ENCODE peak calls at places on chromosomes 6 and 20, in four cellular contexts. One of them, this sample, is unnamed.

GRCh38 chr20:19564261-19564660 is 193.8 kb upstream of the RIN2 start:
- DNase-seq in H9: no peak
- DNase-seq in mesenchymal stem cell: no peak
- DNase-seq in neuronal stem cell: no peak
- DNase-seq in this sample: no peak

GRCh38 chr6:18053071-18053475 is 65.6 kb upstream of the KIF13A start:
- DNase-seq in neuronal stem cell: no peak
- DNase-seq in H9: no peak
- DNase-seq in mesenchymal stem cell: peak
- DNase-seq in this sample: peak

GRCh38 chr6:130697661-130698535 is 129.3 kb upstream of the SMLR1 start:
- DNase-seq in neuronal stem cell: peak
- DNase-seq in mesenchymal stem cell: peak
- DNase-seq in H9: peak
- DNase-seq in this sample: peak

GRCh38 chr6:6057442-6058053 is 50.8 kb upstream of the NRN1 start:
- DNase-seq in neuronal stem cell: peak
- DNase-seq in mesenchymal stem cell: peak
- DNase-seq in H9: no peak
- DNase-seq in this sample: no peak

GRCh38 chr20:17875106-17875980 is 93.3 kb downstream of the SNX5 start:
- DNase-seq in mesenchymal stem cell: no peak
- DNase-seq in neuronal stem cell: no peak
- DNase-seq in H9: no peak
- DNase-seq in this sample: peak

GRCh38 chr6:101393291-101394251 is at the start of gene GRIK2:
- DNase-seq in neuronal stem cell: peak
- DNase-seq in H9: peak
- DNase-seq in mesenchymal stem cell: peak
- DNase-seq in this sample: peak

GRCh38 chr20:36149469-36149868 is 5.1 kb upstream of the EPB41L1 start:
- DNase-seq in mesenchymal stem cell: no peak
- DNase-seq in H9: no peak
- DNase-seq in neuronal stem cell: no peak
- DNase-seq in this sample: no peak

GRCh38 chr6:165900970-165901369 is 237.9 kb upstream of the PDE10A start:
- DNase-seq in neuronal stem cell: no peak
- DNase-seq in mesenchymal stem cell: no peak
- DNase-seq in H9: no peak
- DNase-seq in this sample: no peak

GRCh38 chr6:82875573-82876185 is 190.0 kb downstream of the UBE3D start:
- DNase-seq in H9: no peak
- DNase-seq in neuronal stem cell: no peak
- DNase-seq in mesenchymal stem cell: peak
- DNase-seq in this sample: peak

GRCh38 chr20:63540417-63541186 is 3.4 kb upstream of the PTK6 start:
- DNase-seq in mesenchymal stem cell: peak
- DNase-seq in H9: no peak
- DNase-seq in neuronal stem cell: no peak
- DNase-seq in this sample: peak

GRCh38 chr6:73461537-73462350 is at the start of gene MTO1:
- DNase-seq in H9: peak
- DNase-seq in mesenchymal stem cell: peak
- DNase-seq in neuronal stem cell: peak
- DNase-seq in this sample: peak
- H3K14ac ChIP-seq in H9: peak
- H3K14ac ChIP-seq in mesenchymal stem cell: no peak
- H3K14ac ChIP-seq in neuronal stem cell: peak
- H3K14ac ChIP-seq in this sample: peak

GRCh38 chr6:44126320-44127149 is 717 bp downstream of the MRPL14 start:
- DNase-seq in neuronal stem cell: peak
- DNase-seq in mesenchymal stem cell: peak
- DNase-seq in H9: peak
- DNase-seq in this sample: peak
- H3K14ac ChIP-seq in neuronal stem cell: no peak
- H3K14ac ChIP-seq in mesenchymal stem cell: no peak
- H3K14ac ChIP-seq in H9: peak
- H3K14ac ChIP-seq in this sample: peak

GRCh38 chr20:47396762-47397476 is 40.4 kb upstream of the ZMYND8 start:
- DNase-seq in mesenchymal stem cell: peak
- DNase-seq in neuronal stem cell: no peak
- DNase-seq in H9: no peak
- DNase-seq in this sample: no peak

GRCh38 chr20:47389867-47390347 is 33.4 kb upstream of the ZMYND8 start:
- DNase-seq in H9: no peak
- DNase-seq in neuronal stem cell: no peak
- DNase-seq in mesenchymal stem cell: peak
- DNase-seq in this sample: peak

GRCh38 chr20:47392721-47393073 is 36.2 kb upstream of the ZMYND8 start:
- DNase-seq in neuronal stem cell: no peak
- DNase-seq in mesenchymal stem cell: peak
- DNase-seq in H9: no peak
- DNase-seq in this sample: peak

GRCh38 chr20:47392015-47392720 is 35.7 kb upstream of the ZMYND8 start:
- DNase-seq in neuronal stem cell: no peak
- DNase-seq in H9: no peak
- DNase-seq in mesenchymal stem cell: peak
- DNase-seq in this sample: peak

GRCh38 chr20:47391276-47392010 is 34.9 kb upstream of the ZMYND8 start:
- DNase-seq in mesenchymal stem cell: no peak
- DNase-seq in neuronal stem cell: no peak
- DNase-seq in H9: no peak
- DNase-seq in this sample: no peak
- H3K14ac ChIP-seq in mesenchymal stem cell: no peak
- H3K14ac ChIP-seq in neuronal stem cell: no peak
- H3K14ac ChIP-seq in H9: no peak
- H3K14ac ChIP-seq in this sample: peak

GRCh38 chr6:157307661-157308060 is 15.7 kb downstream of the TMEM242 start:
- DNase-seq in neuronal stem cell: no peak
- DNase-seq in H9: no peak
- DNase-seq in mesenchymal stem cell: no peak
- DNase-seq in this sample: no peak

GRCh38 chr6:157300436-157300835 is 22.9 kb downstream of the TMEM242 start:
- DNase-seq in H9: no peak
- DNase-seq in neuronal stem cell: no peak
- DNase-seq in mesenchymal stem cell: no peak
- DNase-seq in this sample: no peak

GRCh38 chr6:157305676-157306653 is 17.4 kb downstream of the TMEM242 start:
- DNase-seq in H9: no peak
- DNase-seq in mesenchymal stem cell: no peak
- DNase-seq in neuronal stem cell: no peak
- DNase-seq in this sample: no peak

GRCh38 chr6:157302761-157303160 is 20.6 kb downstream of the TMEM242 start:
- DNase-seq in mesenchymal stem cell: no peak
- DNase-seq in H9: no peak
- DNase-seq in neuronal stem cell: no peak
- DNase-seq in this sample: no peak

DNA sequence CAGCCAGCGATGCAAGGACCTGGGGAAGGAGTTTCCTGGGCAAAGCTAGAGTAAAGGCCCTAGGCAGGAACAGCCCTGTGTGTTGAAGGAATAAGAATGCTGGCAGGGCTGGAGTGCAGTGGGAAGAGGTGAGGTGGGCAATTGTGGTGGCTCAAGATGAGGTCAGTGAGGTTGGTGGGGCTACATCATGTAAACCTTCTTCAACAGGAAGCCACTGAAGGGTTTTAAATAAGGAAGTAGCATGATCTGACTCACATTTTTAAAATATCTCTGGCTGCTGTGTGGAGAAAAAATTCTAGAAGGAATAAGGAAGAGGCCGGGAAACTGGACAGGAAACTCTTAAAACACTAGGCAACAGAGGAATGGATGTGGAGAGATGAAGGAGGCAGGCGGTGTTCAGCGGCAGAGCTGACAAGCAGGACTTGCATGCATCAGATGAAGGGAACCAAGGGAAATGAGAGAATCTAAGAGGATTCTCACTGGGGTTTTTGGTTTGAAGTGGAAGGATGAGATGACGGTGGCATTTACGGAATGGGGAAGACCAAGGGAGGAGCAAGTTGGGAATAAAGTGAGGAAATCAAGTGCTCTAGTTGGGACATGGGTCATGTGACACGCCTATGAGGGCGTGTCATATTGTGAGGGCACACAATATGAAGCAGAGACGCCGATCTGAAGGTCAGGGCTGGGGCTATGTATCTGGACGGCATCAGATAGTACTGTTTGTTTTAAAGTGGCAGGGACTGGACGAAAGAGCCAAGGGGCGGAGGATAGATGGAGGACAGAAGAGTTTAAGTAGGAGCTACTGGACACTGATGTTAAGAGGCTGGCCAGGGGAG is 18.3 kb downstream of the TMEM242 start:
- DNase-seq in H9: no peak
- DNase-seq in mesenchymal stem cell: peak
- DNase-seq in neuronal stem cell: no peak
- DNase-seq in this sample: peak
- H3K14ac ChIP-seq in H9: no peak
- H3K14ac ChIP-seq in mesenchymal stem cell: no peak
- H3K14ac ChIP-seq in neuronal stem cell: no peak
- H3K14ac ChIP-seq in this sample: peak

GRCh38 chr20:41316009-41316408 is 1.5 kb downstream of the ZHX3 start:
- DNase-seq in H9: no peak
- DNase-seq in mesenchymal stem cell: peak
- DNase-seq in neuronal stem cell: no peak
- DNase-seq in this sample: no peak

GRCh38 chr20:41318271-41318649 is 729 bp upstream of the ZHX3 start:
- DNase-seq in mesenchymal stem cell: no peak
- DNase-seq in neuronal stem cell: no peak
- DNase-seq in H9: no peak
- DNase-seq in this sample: no peak

GRCh38 chr20:41317536-41318270 is at the start of gene ZHX3:
- DNase-seq in neuronal stem cell: peak
- DNase-seq in H9: peak
- DNase-seq in mesenchymal stem cell: peak
- DNase-seq in this sample: peak

GRCh38 chr20:41314386-41314785 is 3.1 kb downstream of the ZHX3 start:
- DNase-seq in neuronal stem cell: no peak
- DNase-seq in H9: no peak
- DNase-seq in mesenchymal stem cell: no peak
- DNase-seq in this sample: no peak

DNA sequence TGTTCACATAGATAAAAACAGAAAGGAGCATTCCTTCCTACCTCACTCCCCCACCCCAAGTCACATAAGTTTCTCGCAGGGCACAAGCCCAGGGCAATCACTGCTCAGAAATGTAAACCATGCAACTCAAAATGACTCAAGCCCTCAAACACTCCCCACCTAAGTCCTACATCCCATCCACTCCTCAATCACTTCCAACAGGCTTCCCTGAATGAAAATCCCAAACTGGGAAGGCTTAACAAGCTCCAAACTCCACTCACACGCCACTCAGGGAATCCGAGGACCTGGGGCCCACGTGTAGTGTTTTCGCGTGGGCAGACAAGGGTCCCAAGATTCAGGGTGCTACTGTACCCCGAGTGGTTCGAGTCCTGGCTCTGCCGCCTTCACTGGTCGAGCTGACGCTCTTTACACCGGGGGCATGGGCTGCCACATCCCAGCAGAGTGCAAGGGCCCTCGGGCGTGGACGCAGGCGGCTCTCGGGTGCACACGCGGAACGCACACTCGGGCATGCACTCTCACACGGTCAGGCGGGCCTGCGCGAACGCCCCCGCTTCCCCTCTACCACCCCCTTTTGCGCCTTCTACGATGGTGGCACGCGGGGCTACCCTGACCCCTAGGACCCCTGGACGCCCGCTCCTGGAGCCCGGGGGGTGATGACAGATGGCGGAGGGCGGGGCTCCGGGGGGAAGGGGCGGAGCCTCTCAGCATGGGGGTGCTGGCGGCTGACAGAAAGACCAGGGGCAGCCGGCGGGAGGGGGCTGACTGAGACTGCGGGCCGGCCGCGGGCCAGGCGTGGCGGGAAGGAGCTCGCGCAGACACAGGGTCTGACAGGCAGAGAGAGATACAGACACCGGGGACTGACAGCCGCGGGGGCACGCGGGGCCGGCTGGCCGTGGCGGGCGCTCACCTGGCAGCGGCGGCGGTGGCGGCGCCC is 662 bp downstream of the ZHX3 start:
- DNase-seq in mesenchymal stem cell: peak
- DNase-seq in H9: peak
- DNase-seq in neuronal stem cell: peak
- DNase-seq in this sample: peak
- H3K14ac ChIP-seq in mesenchymal stem cell: no peak
- H3K14ac ChIP-seq in H9: no peak
- H3K14ac ChIP-seq in neuronal stem cell: no peak
- H3K14ac ChIP-seq in this sample: peak

GRCh38 chr6:21707527-21707926 is 114.0 kb downstream of the SOX4 start:
- DNase-seq in neuronal stem cell: no peak
- DNase-seq in mesenchymal stem cell: no peak
- DNase-seq in H9: no peak
- DNase-seq in this sample: no peak

GRCh38 chr6:21710908-21711627 is 117.5 kb downstream of the SOX4 start:
- DNase-seq in neuronal stem cell: peak
- DNase-seq in mesenchymal stem cell: no peak
- DNase-seq in H9: no peak
- DNase-seq in this sample: no peak

GRCh38 chr6:21708181-21708580 is 114.6 kb downstream of the SOX4 start:
- DNase-seq in H9: no peak
- DNase-seq in neuronal stem cell: no peak
- DNase-seq in mesenchymal stem cell: no peak
- DNase-seq in this sample: no peak

DNA sequence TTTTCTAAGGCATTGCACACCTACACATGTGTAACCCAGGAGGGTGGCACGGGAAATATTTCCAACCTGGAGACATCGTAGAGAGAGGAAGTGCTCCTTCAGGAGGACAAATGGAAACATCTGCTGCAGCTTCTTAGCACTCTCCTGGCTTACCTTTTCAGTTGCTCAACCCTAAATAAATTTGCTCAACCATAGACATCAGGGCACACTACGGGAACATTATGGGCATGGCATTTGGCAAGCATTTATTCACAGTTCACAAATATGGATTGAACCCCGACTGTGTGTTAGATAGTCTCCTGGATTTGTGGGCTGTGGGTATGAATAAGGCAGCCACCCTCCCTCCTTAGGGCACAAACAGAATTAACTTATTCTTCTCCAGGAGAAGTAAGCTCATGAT is 118.7 kb downstream of the SOX4 start:
- DNase-seq in neuronal stem cell: no peak
- DNase-seq in mesenchymal stem cell: no peak
- DNase-seq in H9: no peak
- DNase-seq in this sample: no peak
- H3K14ac ChIP-seq in neuronal stem cell: no peak
- H3K14ac ChIP-seq in mesenchymal stem cell: no peak
- H3K14ac ChIP-seq in H9: no peak
- H3K14ac ChIP-seq in this sample: no peak

DNA sequence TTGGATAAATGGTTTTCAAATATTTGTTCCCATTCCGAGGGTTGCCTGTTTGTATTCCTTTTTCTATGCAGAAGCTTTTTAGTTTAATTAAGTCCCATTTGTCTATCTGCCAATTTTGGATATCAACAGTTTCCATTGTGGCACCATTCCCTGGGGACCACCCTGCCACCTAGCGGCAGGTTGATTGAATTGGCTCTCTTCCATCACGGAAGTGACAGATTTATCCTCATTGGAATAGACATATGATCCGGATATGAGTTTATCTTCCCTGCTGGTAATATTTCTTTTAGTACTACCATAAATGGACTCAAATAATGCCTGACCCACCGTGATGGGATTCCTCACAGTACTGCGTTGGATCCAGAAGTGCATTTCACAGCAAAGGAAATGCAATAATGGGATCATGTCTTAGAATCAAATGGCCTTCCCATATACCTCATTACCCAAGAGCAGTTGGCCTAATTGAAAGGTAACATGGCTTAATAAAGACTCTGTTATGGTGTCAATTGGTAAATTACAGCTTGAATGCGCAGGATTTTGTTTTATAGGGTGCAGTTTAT is 327.0 kb downstream of the BMP2 start:
- DNase-seq in H9: peak
- DNase-seq in mesenchymal stem cell: peak
- DNase-seq in neuronal stem cell: peak
- DNase-seq in this sample: peak
- H3K14ac ChIP-seq in H9: no peak
- H3K14ac ChIP-seq in mesenchymal stem cell: no peak
- H3K14ac ChIP-seq in neuronal stem cell: no peak
- H3K14ac ChIP-seq in this sample: no peak

This sample was measured in IMR-90.